ENCODE peak calls at places on chromosomes 6 and 20, in nine cellular contexts. I, W, Z, X, S, B, H, V and T are unnamed samples.

GRCh38 chr20:44027686-44028340 is 113.2 kb downstream of the TOX2 start:
- DNase-seq in S (no peak), H (no peak), X (no peak), B (no peak), I (no peak), V (no peak), Z (no peak), W (no peak), T (no peak)

GRCh38 chr6:2725999-2726567 is 24.6 kb downstream of the MYLK4 start:
- DNase-seq in S (no peak), Z (no peak), W (peak; percentile 72), X (no peak), B (peak; percentile 69), V (no peak), H (no peak), I (peak; percentile 31), T (no peak)

GRCh38 chr6:170480045-170480714 is 72.9 kb downstream of the PSMB1 start:
- DNase-seq in Z (no peak), X (no peak), S (peak; percentile 93), V (no peak), H (no peak), B (peak; percentile 32), I (no peak), W (no peak), T (no peak)

GRCh38 chr6:4888841-4889240 is 112.6 kb downstream of the CDYL start:
- DNase-seq in I (no peak), X (no peak), B (no peak), Z (no peak), H (no peak), V (no peak), S (no peak), W (no peak), T (no peak)

GRCh38 chr6:43644940-43645612 is at the start of gene RSPH9:
- DNase-seq in W (peak; percentile 80), B (peak; percentile 77), S (no peak), V (no peak), H (no peak), X (no peak), I (peak; percentile 69), Z (no peak), T (no peak)

GRCh38 chr20:33370296-33370695 is 31.0 kb downstream of the CDK5RAP1 start:
- DNase-seq in H (peak; percentile 46), S (no peak), B (no peak), W (no peak), V (no peak), X (no peak), I (no peak), Z (no peak), T (no peak)

GRCh38 chr20:13771853-13772453 is 12.8 kb downstream of the ESF1 start:
- DNase-seq in S (peak; percentile 2), W (no peak), B (peak; percentile 59), I (peak; percentile 74), Z (peak; percentile 23), H (no peak), X (no peak), V (no peak), T (no peak)

GRCh38 chr6:73648166-73648565 is 5.6 kb downstream of the SLC17A5 start:
- DNase-seq in H (no peak), B (peak; percentile 62), I (no peak), X (no peak), Z (no peak), W (no peak), V (no peak), S (no peak), T (no peak)